ENCODE peak calls at places on chromosomes 1 and 21, in seven cellular contexts. I is NCI-H524; N is glomerular endothelial cell; S is SJCRH30; V is activated CD4-positive, alpha-beta T cell treated with anti-CD3 and anti-CD28 coated beads, Interleukin-2, amount 50 U/mL, for 48 hours; A is fibroblast of lung; R is activated T-cell treated with anti-CD3 and anti-CD28 coated beads, Interleukin-2, amount 50 U/mL, for 72 hours. X is an unnamed sample.

GRCh38 chr1:205450448-205450847 is 5.4 kb downstream of the BLACAT1 start:
- DNase-seq in I (no peak), N (no peak), S (no peak), V (no peak), A (no peak), R (no peak), X (no peak)

GRCh38 chr1:227903614-227904501 is 43.9 kb downstream of the WNT9A start:
- DNase-seq in I (no peak), N (no peak), S (no peak), V (no peak), A (no peak), R (no peak), X (no peak)

GRCh38 chr1:24327886-24328285 is 8.7 kb downstream of the GRHL3 start:
- DNase-seq in I (no peak), N (no peak), S (no peak), V (no peak), A (no peak), R (no peak), X (no peak)

GRCh38 chr1:147717706-147718097 is 42.7 kb downstream of the GJA5 start:
- DNase-seq in I (no peak), N (no peak), S (no peak), V (no peak), A (no peak), R (no peak), X (no peak)

GRCh38 chr1:93616221-93616995 is 65.2 kb downstream of the BCAR3 start:
- DNase-seq in I (no peak), N (no peak), S (no peak), V (no peak), A (no peak), R (no peak), X (no peak)

GRCh38 chr1:79547514-79547913 is 541.0 kb upstream of the ADGRL4 start:
- DNase-seq in I (no peak), N (no peak), S (no peak), V (no peak), A (no peak), R (no peak), X (no peak)

GRCh38 chr1:5365751-5366150 is 626.5 kb downstream of the NPHP4 start:
- DNase-seq in I (no peak), N (no peak), S (no peak), V (no peak), A (no peak), R (no peak), X (no peak)

GRCh38 chr1:169676001-169676400 is 35.4 kb downstream of the SELL start:
- DNase-seq in I (no peak), N (peak), S (no peak), V (no peak), A (peak), R (no peak), X (no peak)

GRCh38 chr1:167689569-167689925 is 32.2 kb upstream of the MPZL1 start:
- DNase-seq in I (no peak), N (no peak), S (no peak), V (no peak), A (no peak), R (no peak), X (no peak)

GRCh38 chr1:46043491-46044017 is 88.9 kb downstream of the PIK3R3 start:
- DNase-seq in I (no peak), N (no peak), S (no peak), V (no peak), A (no peak), R (no peak), X (no peak)

GRCh38 chr1:58619286-58620054 is 42.4 kb upstream of the TACSTD2 start:
- DNase-seq in I (no peak), N (peak), S (no peak), V (no peak), A (peak), R (no peak), X (no peak)

GRCh38 chr1:193104496-193104905 is 713 bp downstream of the GLRX2 start:
- DNase-seq in I (peak), N (no peak), S (peak), V (peak), A (no peak), R (peak), X (peak)

GRCh38 chr1:186210258-186210657 is 164.8 kb downstream of the TPR start:
- DNase-seq in I (no peak), N (no peak), S (no peak), V (no peak), A (no peak), R (no peak), X (no peak)

GRCh38 chr1:15475737-15476314 is at the start of gene CELA2B:
- DNase-seq in I (no peak), N (no peak), S (no peak), V (no peak), A (no peak), R (no peak), X (no peak)

GRCh38 chr1:92577251-92577895 is 90.6 kb upstream of the GFI1 start:
- DNase-seq in I (no peak), N (no peak), S (no peak), V (no peak), A (peak), R (no peak), X (peak)

GRCh38 chr21:43824250-43824882 is 35.0 kb downstream of the RRP1 start:
- DNase-seq in I (no peak), N (no peak), S (no peak), V (no peak), A (peak), R (no peak), X (no peak)

GRCh38 chr1:110620250-110620615 is 14.1 kb upstream of the KCNA2 start:
- DNase-seq in I (no peak), N (no peak), S (no peak), V (no peak), A (no peak), R (no peak), X (no peak)

GRCh38 chr21:21183092-21183491 is 184.9 kb downstream of the NCAM2 start:
- DNase-seq in I (no peak), N (no peak), S (no peak), V (no peak), A (peak), R (no peak), X (no peak)